ENCODE peak calls at places on chromosomes 4 and X, in four cellular contexts. C is lower lobe of right lung, R is AML-193, U is astrocyte of the spinal cord. H is an unnamed sample.

GRCh38 chr4:165433529-165433928 is 54.7 kb downstream of the CPE start:
- DNase-seq in C (no peak), R (no peak), U (no peak), H (no peak)

GRCh38 chr4:182846041-182846440 is 71.1 kb downstream of the DCTD start:
- DNase-seq in C (no peak), R (no peak), U (no peak), H (no peak)

GRCh38 chrX:47563801-47564315 is 2.9 kb downstream of the ARAF start:
- DNase-seq in C (no peak), R (no peak), U (no peak), H (no peak)

GRCh38 chrX:118480172-118480571 is 15.4 kb upstream of the DOCK11 start:
- DNase-seq in C (no peak), R (no peak), U (no peak), H (no peak)

GRCh38 chr4:148286043-148286442 is 156.2 kb downstream of the NR3C2 start:
- DNase-seq in C (no peak), R (no peak), U (no peak), H (no peak)

GRCh38 chrX:129640737-129641136 is 14.0 kb downstream of the APLN start:
- DNase-seq in C (no peak), R (no peak), U (no peak), H (no peak)

GRCh38 chr4:16931906-16932305 is 33.5 kb upstream of the LDB2 start:
- DNase-seq in C (no peak), R (no peak), U (peak), H (no peak)

GRCh38 chr4:38815879-38816782 is 11.5 kb upstream of the TLR1 start:
- DNase-seq in C (no peak), R (peak), U (no peak), H (no peak)

GRCh38 chr4:168784786-168785461 is 225.1 kb downstream of the CBR4 start:
- DNase-seq in C (no peak), R (no peak), U (peak), H (no peak)

GRCh38 chr4:142563682-142564291 is 282.3 kb downstream of the INPP4B start:
- DNase-seq in C (no peak), R (no peak), U (peak), H (no peak)

GRCh38 chr4:78764498-78764961 is 11.6 kb upstream of the BMP2K start:
- DNase-seq in C (no peak), R (no peak), U (no peak), H (no peak)

GRCh38 chr4:2786152-2786671 is 6.7 kb upstream of the SH3BP2 start:
- DNase-seq in C (peak), R (no peak), U (no peak), H (no peak)

GRCh38 chrX:18897611-18898010 is 86.3 kb downstream of the PHKA2 start:
- DNase-seq in C (no peak), R (no peak), U (no peak), H (no peak)

GRCh38 chrX:153057281-153057680 is 1.0 kb downstream of the PNMA3 start:
- DNase-seq in C (no peak), R (no peak), U (no peak), H (no peak)

GRCh38 chr4:66569228-66569627 is 898.9 kb upstream of the EPHA5 start:
- DNase-seq in C (no peak), R (no peak), U (no peak), H (no peak)

GRCh38 chr4:10578027-10578426 is 106.5 kb downstream of the CLNK start:
- DNase-seq in C (no peak), R (no peak), U (no peak), H (no peak)

GRCh38 chr4:99400831-99401230 is 34.3 kb downstream of the ADH7 start:
- DNase-seq in C (no peak), R (no peak), U (no peak), H (no peak)

H was measured in nephron progenitor cell.